ENCODE peak calls at places on chromosomes 6 and 20, in four cellular contexts. I is IMR-90, Z is lower lobe of right lung, Q is T-helper 2 cell. U is an unnamed sample.

GRCh38 chr20:9103955-9104354 is 35.1 kb downstream of the PLCB4 start:
- DNase-seq in I (no peak), Z (no peak), Q (no peak), U (no peak)

GRCh38 chr20:61514018-61514755 is 262.1 kb downstream of the CDH4 start:
- DNase-seq in I (no peak), Z (no peak), Q (no peak), U (no peak)

GRCh38 chr20:38256966-38257365 is 3.6 kb downstream of the KIAA1755 start:
- DNase-seq in I (no peak), Z (no peak), Q (no peak), U (no peak)

GRCh38 chr6:45300776-45301175 is 27.4 kb upstream of the RUNX2 start:
- DNase-seq in I (no peak), Z (no peak), Q (no peak), U (no peak)

GRCh38 chr20:35600176-35600995 is 15.2 kb upstream of the SPAG4 start:
- DNase-seq in I (no peak), Z (no peak), Q (no peak), U (no peak)

GRCh38 chr20:35302421-35303335 is 10.5 kb upstream of the FAM83C start:
- DNase-seq in I (peak), Z (no peak), Q (no peak), U (no peak)

GRCh38 chr6:46838033-46838432 is 44.8 kb downstream of the MEP1A start:
- DNase-seq in I (no peak), Z (no peak), Q (no peak), U (no peak)

GRCh38 chr6:3277251-3277650 is 18.5 kb downstream of the PSMG4 start:
- DNase-seq in I (no peak), Z (no peak), Q (no peak), U (no peak)

GRCh38 chr6:117491916-117492315 is 9.4 kb downstream of the DCBLD1 start:
- DNase-seq in I (peak), Z (no peak), Q (no peak), U (no peak)

GRCh38 chr6:34982424-34982852 is 93.4 kb downstream of the ANKS1A start:
- DNase-seq in I (peak), Z (no peak), Q (no peak), U (no peak)

GRCh38 chr20:40583195-40583594 is 105.8 kb downstream of the MAFB start:
- DNase-seq in I (no peak), Z (peak), Q (no peak), U (no peak)

GRCh38 chr6:113439861-113440260 is 417.3 kb upstream of the MARCKS start:
- DNase-seq in I (no peak), Z (no peak), Q (no peak), U (no peak)